ENCODE peak calls at places on chromosomes 4 and X, in nine cellular contexts. I is cardiac septum, H is progenitor cell of endocrine pancreas, Z is AG09319, Q is NCI-H510A treated with DMSO at 0.1 percent for 48 hours, K is iPS-NIHi11, U is sciatic nerve, T is mammary epithelial cell, W is AG09309. E is an unnamed sample.

GRCh38 chr4:107213410-107213809 is 177.3 kb upstream of the DKK2 start:
- DNase-seq in I (no peak), H (no peak), Z (no peak), Q (no peak), K (no peak), U (no peak), T (no peak), W (no peak), E (no peak)

GRCh38 chr4:14111730-14112171 is 484.2 kb upstream of the BOD1L1 start:
- DNase-seq in I (no peak), H (no peak), Z (no peak), Q (no peak), K (no peak), U (no peak), T (peak), W (peak), E (no peak)

GRCh38 chr4:13766722-13767495 is 139.4 kb upstream of the BOD1L1 start:
- DNase-seq in I (no peak), H (no peak), Z (no peak), Q (no peak), K (no peak), U (no peak), T (peak), W (no peak), E (no peak)

GRCh38 chr4:31647776-31648175 is 927.6 kb downstream of the PCDH7 start:
- DNase-seq in I (no peak), H (no peak), Z (no peak), Q (no peak), K (no peak), U (no peak), T (peak), W (no peak), E (no peak)

GRCh38 chr4:159103406-159104131 is 690 bp downstream of the RAPGEF2 start:
- DNase-seq in I (peak), H (peak), Z (no peak), Q (peak), K (peak), U (peak), T (peak), W (no peak), E (peak)

GRCh38 chr4:57109847-57110634 is at the start of gene IGFBP7:
- DNase-seq in I (peak), H (peak), Z (no peak), Q (peak), K (peak), U (peak), T (peak), W (no peak), E (peak)

GRCh38 chrX:107602694-107603239 is 25.5 kb upstream of the PRPS1 start:
- DNase-seq in I (no peak), H (no peak), Z (no peak), Q (no peak), K (no peak), U (no peak), T (no peak), W (no peak), E (no peak)

GRCh38 chr4:182212211-182212761 is 30.9 kb upstream of the TENM3 start:
- DNase-seq in I (no peak), H (no peak), Z (no peak), Q (peak), K (no peak), U (no peak), T (peak), W (no peak), E (no peak)

GRCh38 chrX:1468250-1468772 is 15.6 kb upstream of the ASMTL start:
- DNase-seq in I (no peak), H (peak), Z (peak), Q (no peak), K (no peak), U (peak), T (peak), W (peak), E (no peak)

GRCh38 chrX:136754641-136755040 is 26.1 kb downstream of the ARHGEF6 start:
- DNase-seq in I (peak), H (no peak), Z (no peak), Q (no peak), K (peak), U (peak), T (no peak), W (no peak), E (no peak)

E was measured in ovary.